ENCODE peak calls at places on chromosome X, in seven cellular contexts. X is right atrium auricular region, E is LNCaP clone FGC, D is Panc1, C is Peyer's patch, Y is heart right ventricle, J is spleen. K is an unnamed sample.

GRCh38 chrX:10794203-10794630 is 173.8 kb upstream of the MID1 start:
- DNase-seq in J (no peak), E (no peak), Y (no peak), C (no peak), D (no peak), X (no peak), K (no peak)

GRCh38 chrX:115679460-115679859 is 118.5 kb downstream of the PLS3 start:
- DNase-seq in J (no peak), E (no peak), C (no peak), Y (no peak), X (no peak), D (no peak), K (peak)

GRCh38 chrX:129648514-129649267 is 6.1 kb downstream of the APLN start:
- DNase-seq in D (no peak), X (peak), J (no peak), E (no peak), C (no peak), Y (no peak), K (no peak)

GRCh38 chrX:74925210-74926088 is at the start of gene NEXMIF:
- DNase-seq in D (no peak), J (peak), X (no peak), Y (no peak), E (no peak), C (no peak), K (peak)

GRCh38 chrX:32448320-32448719 is 763.0 kb downstream of the DMD start:
- DNase-seq in E (no peak), J (no peak), D (no peak), Y (no peak), X (no peak), C (no peak), K (peak)

GRCh38 chrX:15336023-15336413 is 695 bp upstream of the PIGA start:
- DNase-seq in C (no peak), X (no peak), J (no peak), Y (no peak), D (no peak), E (peak), K (peak)

GRCh38 chrX:39653656-39654055 is 444.1 kb downstream of the BCOR start:
- DNase-seq in J (no peak), Y (no peak), X (no peak), C (no peak), D (no peak), E (no peak), K (no peak)

GRCh38 chrX:20372533-20372932 is 105.8 kb upstream of the RPS6KA3 start:
- DNase-seq in J (no peak), Y (no peak), X (no peak), D (no peak), E (no peak), C (no peak), K (peak)

GRCh38 chrX:31545726-31546125 is 473.9 kb upstream of the FTHL17 start:
- DNase-seq in X (no peak), E (no peak), Y (no peak), J (no peak), C (no peak), D (no peak), K (no peak)

GRCh38 chrX:125439194-125439849 is 119.7 kb downstream of the TEX13C start:
- DNase-seq in E (no peak), J (no peak), Y (no peak), C (no peak), D (no peak), X (no peak), K (no peak)

GRCh38 chrX:125436855-125437254 is 117.2 kb downstream of the TEX13C start:
- DNase-seq in X (no peak), J (no peak), D (no peak), C (no peak), E (no peak), Y (no peak), K (peak)
- TF ChIP-seq CTCF in X (no peak), J (no peak), D (peak), C (no peak), E (peak), Y (no peak), K (no peak)

GRCh38 chrX:121558886-121559285 is 511.5 kb downstream of the GLUD2 start:
- DNase-seq in X (no peak), C (no peak), D (no peak), Y (no peak), E (no peak), J (no peak), K (no peak)

GRCh38 chrX:121562616-121563015 is 515.2 kb downstream of the GLUD2 start:
- DNase-seq in Y (no peak), J (no peak), X (no peak), E (no peak), D (no peak), C (no peak), K (no peak)
- H3K4me3 ChIP-seq in Y (no peak), J (no peak), X (no peak), E (no peak), D (no peak), C (no peak), K (no peak)

GRCh38 chrX:118183606-118184005 is 67.0 kb upstream of the KLHL13 start:
- DNase-seq in Y (no peak), E (no peak), C (no peak), X (no peak), D (no peak), J (no peak), K (no peak)
- TF ChIP-seq CTCF in Y (no peak), E (no peak), C (peak), X (no peak), D (peak), J (no peak), K (no peak)

GRCh38 chrX:24081661-24082154 is 27.0 kb downstream of the EIF2S3 start:
- DNase-seq in D (peak), X (no peak), C (peak), J (peak), E (no peak), Y (peak), K (peak)
- H3K4me3 ChIP-seq in D (peak), X (no peak), C (no peak), J (no peak), E (no peak), Y (no peak), K (peak)

DNA sequence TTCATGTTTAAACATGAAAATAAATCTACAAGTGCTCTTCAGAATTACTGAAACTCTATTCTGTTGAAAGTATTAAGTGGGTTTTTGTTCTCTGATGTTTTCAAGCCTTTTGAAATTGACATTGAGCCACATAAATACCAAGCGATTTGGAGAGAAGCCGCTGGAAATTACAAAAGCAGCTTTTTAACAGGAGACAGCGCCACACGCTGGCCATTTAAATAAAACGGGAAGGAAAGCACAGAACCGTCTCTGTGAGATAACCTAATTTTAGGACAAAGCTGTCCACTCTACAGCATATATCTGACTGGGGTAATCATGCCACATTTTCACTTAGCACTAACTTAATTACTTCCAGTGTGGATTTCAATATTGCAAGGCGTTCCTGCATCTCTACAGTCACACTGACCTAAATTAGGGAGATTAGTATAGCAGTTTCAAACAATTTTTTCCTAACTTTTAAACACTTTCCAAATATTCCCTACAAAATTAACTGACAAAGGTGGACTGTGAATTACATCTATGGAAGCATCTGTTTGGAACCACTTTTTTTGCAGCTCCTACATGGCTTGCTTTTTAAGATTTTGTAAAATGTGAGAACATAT is 6.8 kb upstream of the ANOS1 start:
- DNase-seq in E (no peak), X (no peak), J (no peak), D (no peak), C (no peak), Y (no peak), K (peak)
- TF ChIP-seq CTCF in E (peak), X (peak), J (no peak), D (peak), C (peak), Y (peak), K (peak)

GRCh38 chrX:101079223-101079622 is 544 bp downstream of the TMEM35A start:
- DNase-seq in E (no peak), X (no peak), D (no peak), C (no peak), Y (no peak), J (no peak), K (no peak)

GRCh38 chrX:101081257-101081656 is 2.6 kb downstream of the TMEM35A start:
- DNase-seq in J (no peak), Y (no peak), D (no peak), C (no peak), X (no peak), E (no peak), K (no peak)

GRCh38 chrX:101078716-101079115 is at the start of gene TMEM35A:
- DNase-seq in Y (no peak), X (no peak), C (no peak), E (no peak), J (no peak), D (no peak), K (peak)

GRCh38 chrX:101080326-101080725 is 1.6 kb downstream of the TMEM35A start:
- DNase-seq in X (no peak), Y (no peak), D (no peak), J (no peak), C (no peak), E (no peak), K (no peak)

GRCh38 chrX:101079736-101080135 is 1.1 kb downstream of the TMEM35A start:
- DNase-seq in Y (no peak), E (no peak), D (no peak), X (no peak), C (no peak), J (no peak), K (no peak)
- H3K4me3 ChIP-seq in Y (peak), E (no peak), D (no peak), X (no peak), C (no peak), J (no peak), K (no peak)

GRCh38 chrX:107429090-107429489 is 20.4 kb upstream of the FRMPD3 start:
- DNase-seq in Y (no peak), E (peak), D (no peak), C (no peak), X (no peak), J (no peak), K (peak)
- TF ChIP-seq CTCF in Y (peak), E (peak), D (peak), C (peak), X (no peak), J (no peak), K (peak)

DNA sequence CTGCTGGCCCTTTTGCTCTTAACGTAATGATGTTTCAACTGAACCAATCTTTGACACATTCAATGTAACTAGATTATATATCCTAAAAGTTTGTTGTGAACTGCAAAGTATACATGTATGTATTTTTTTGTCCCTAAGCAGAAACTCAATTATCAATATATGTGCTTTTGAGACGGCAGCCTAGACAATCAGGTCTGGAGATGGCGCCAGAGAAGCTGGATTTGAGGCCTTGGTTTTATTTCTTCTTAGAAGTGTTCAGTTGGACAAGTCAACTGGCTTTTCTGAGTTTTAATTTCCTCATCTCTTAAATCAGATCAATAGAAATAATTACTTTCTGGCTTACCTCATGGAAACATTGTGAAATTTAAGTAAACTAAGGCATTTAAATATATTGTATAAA is 62.5 kb downstream of the DCAF8L1 start:
- DNase-seq in X (no peak), Y (no peak), J (no peak), E (peak), C (peak), D (no peak), K (peak)
- H3K4me3 ChIP-seq in X (no peak), Y (no peak), J (no peak), E (no peak), C (no peak), D (no peak), K (no peak)